ENCODE peak calls at places on chromosome 9, in eight cellular contexts. X, R, P, M, U, T, I and L are unnamed samples.

GRCh38 chr9:88949961-88950340 is 41.3 kb upstream of the S1PR3 start:
- DNase-seq in X (peak; percentile 33), R (peak; percentile 19), P (no peak), M (no peak), U (no peak), T (peak; percentile 56), I (no peak), L (no peak)

GRCh38 chr9:129156163-129156562 is 21.9 kb downstream of the IER5L start:
- DNase-seq in X (no peak), R (no peak), P (no peak), M (no peak), U (no peak), T (no peak), I (no peak), L (no peak)

GRCh38 chr9:106860731-106861584 is 2.0 kb upstream of the ZNF462 start:
- DNase-seq in X (peak; percentile 38), R (peak; percentile 55), P (no peak), M (no peak), U (no peak), T (peak; percentile 34), I (peak; percentile 7), L (no peak)

GRCh38 chr9:127707766-127708165 is 978 bp downstream of the CFAP157 start:
- DNase-seq in X (no peak), R (peak; percentile 49), P (no peak), M (no peak), U (no peak), T (no peak), I (no peak), L (no peak)

GRCh38 chr9:20417695-20418094 is 204.6 kb downstream of the MLLT3 start:
- DNase-seq in X (no peak), R (no peak), P (no peak), M (no peak), U (no peak), T (no peak), I (no peak), L (no peak)

GRCh38 chr9:77981332-77981731 is 50.3 kb downstream of the GNAQ start:
- DNase-seq in X (peak; percentile 61), R (no peak), P (no peak), M (no peak), U (peak; percentile 72), T (peak; percentile 53), I (peak; percentile 77), L (no peak)

GRCh38 chr9:105355810-105356209 is 92.0 kb upstream of the FSD1L start:
- DNase-seq in X (peak; percentile 47), R (no peak), P (no peak), M (no peak), U (no peak), T (peak; percentile 59), I (no peak), L (no peak)

GRCh38 chr9:75939712-75940111 is 49.2 kb downstream of the PCSK5 start:
- DNase-seq in X (no peak), R (no peak), P (no peak), M (no peak), U (no peak), T (no peak), I (no peak), L (no peak)

GRCh38 chr9:13082796-13083195 is 196.7 kb downstream of the MPDZ start:
- DNase-seq in X (no peak), R (peak; percentile 92), P (no peak), M (no peak), U (peak; percentile 20), T (no peak), I (peak; percentile 1), L (no peak)

GRCh38 chr9:19184144-19184917 is 46.2 kb upstream of the DENND4C start:
- DNase-seq in X (peak; percentile 90), R (peak; percentile 64), P (peak; percentile 80), M (peak; percentile 24), U (peak; percentile 82), T (peak; percentile 81), I (peak; percentile 58), L (no peak)

GRCh38 chr9:20373263-20373662 is 249.0 kb downstream of the MLLT3 start:
- DNase-seq in X (no peak), R (no peak), P (no peak), M (no peak), U (no peak), T (no peak), I (no peak), L (no peak)

GRCh38 chr9:93133641-93134017 is 422 bp downstream of the NINJ1 start:
- DNase-seq in X (peak; percentile 94), R (peak; percentile 42), P (peak; percentile 41), M (no peak), U (peak; percentile 74), T (peak; percentile 85), I (peak; percentile 58), L (peak; percentile 67)

GRCh38 chr9:93813687-93814560 is 141.2 kb downstream of the BARX1 start:
- DNase-seq in X (no peak), R (no peak), P (no peak), M (no peak), U (no peak), T (no peak), I (no peak), L (no peak)

GRCh38 chr9:2838984-2839367 is 4.9 kb downstream of the PUM3 start:
- DNase-seq in X (no peak), R (no peak), P (no peak), M (no peak), U (no peak), T (no peak), I (no peak), L (no peak)

GRCh38 chr9:134186471-134187109 is 22.2 kb upstream of the RNU6ATAC start:
- DNase-seq in X (no peak), R (no peak), P (no peak), M (no peak), U (no peak), T (no peak), I (no peak), L (no peak)
- TF ChIP-seq CTCF in X (no peak), R (no peak), P (no peak), M (no peak), U (no peak), T (no peak), I (no peak), L (no peak)

GRCh38 chr9:136881691-136882108 is 4.6 kb upstream of the TRAF2 start:
- DNase-seq in X (peak; percentile 44), R (no peak), P (no peak), M (no peak), U (no peak), T (no peak), I (peak; percentile 44), L (no peak)

GRCh38 chr9:136880651-136881050 is 5.7 kb upstream of the TRAF2 start:
- DNase-seq in X (no peak), R (no peak), P (no peak), M (no peak), U (no peak), T (no peak), I (no peak), L (no peak)

GRCh38 chr9:136886610-136887597 is 588 bp downstream of the TRAF2 start:
- DNase-seq in X (peak; percentile 16), R (no peak), P (peak; percentile 42), M (no peak), U (no peak), T (no peak), I (peak; percentile 46), L (peak; percentile 35)

GRCh38 chr9:136885950-136886578 is at the start of gene TRAF2:
- DNase-seq in X (peak; percentile 99), R (peak; percentile 97), P (peak; percentile 99), M (peak; percentile 85), U (peak; percentile 100), T (peak; percentile 99), I (peak; percentile 99), L (peak; percentile 98)

GRCh38 chr9:136882109-136882946 is 4.0 kb upstream of the TRAF2 start:
- DNase-seq in X (peak; percentile 87), R (peak; percentile 64), P (peak; percentile 51), M (no peak), U (peak; percentile 54), T (peak; percentile 67), I (peak; percentile 87), L (no peak)
- TF ChIP-seq CTCF in X (peak; percentile 8), R (no peak), P (no peak), M (no peak), U (no peak), T (no peak), I (peak; percentile 25), L (no peak)

DNA sequence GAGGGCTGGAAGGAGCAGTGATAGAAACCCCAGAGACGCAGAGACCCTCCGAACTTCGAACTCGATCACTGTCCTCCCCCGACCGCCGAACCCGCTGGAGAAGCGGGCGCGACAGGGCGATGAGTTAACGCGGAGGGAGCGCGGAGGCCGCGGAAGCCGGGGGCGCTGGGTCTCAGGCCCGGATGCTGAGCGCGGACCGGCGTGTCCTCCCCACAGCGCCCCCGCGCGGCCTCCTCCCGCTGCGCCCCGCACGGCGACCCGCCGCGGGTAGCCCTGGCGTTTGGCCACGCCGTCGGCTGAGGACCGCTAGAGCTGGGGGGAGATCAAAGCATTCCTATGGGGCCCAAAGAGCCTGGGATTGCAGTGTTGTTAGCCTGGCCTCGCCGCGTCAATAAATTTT is 7.7 kb upstream of the DMRT2 start:
- DNase-seq in X (no peak), R (no peak), P (no peak), M (no peak), U (no peak), T (no peak), I (no peak), L (peak; percentile 73)
- TF ChIP-seq CTCF in X (peak; percentile 24), R (no peak), P (no peak), M (peak; percentile 7), U (no peak), T (no peak), I (no peak), L (peak; percentile 76)

GRCh38 chr9:133924453-133924852 is 67.7 kb downstream of the VAV2 start:
- DNase-seq in X (no peak), R (no peak), P (no peak), M (no peak), U (no peak), T (no peak), I (no peak), L (no peak)
- TF ChIP-seq CTCF in X (no peak), R (no peak), P (no peak), M (no peak), U (no peak), T (no peak), I (no peak), L (no peak)

GRCh38 chr9:22111871-22112247 is 102.8 kb upstream of the CDKN2B start:
- DNase-seq in X (peak; percentile 84), R (peak; percentile 41), P (no peak), M (no peak), U (peak; percentile 70), T (peak; percentile 96), I (no peak), L (no peak)
- TF ChIP-seq CTCF in X (no peak), R (no peak), P (no peak), M (no peak), U (no peak), T (no peak), I (no peak), L (no peak)

DNA sequence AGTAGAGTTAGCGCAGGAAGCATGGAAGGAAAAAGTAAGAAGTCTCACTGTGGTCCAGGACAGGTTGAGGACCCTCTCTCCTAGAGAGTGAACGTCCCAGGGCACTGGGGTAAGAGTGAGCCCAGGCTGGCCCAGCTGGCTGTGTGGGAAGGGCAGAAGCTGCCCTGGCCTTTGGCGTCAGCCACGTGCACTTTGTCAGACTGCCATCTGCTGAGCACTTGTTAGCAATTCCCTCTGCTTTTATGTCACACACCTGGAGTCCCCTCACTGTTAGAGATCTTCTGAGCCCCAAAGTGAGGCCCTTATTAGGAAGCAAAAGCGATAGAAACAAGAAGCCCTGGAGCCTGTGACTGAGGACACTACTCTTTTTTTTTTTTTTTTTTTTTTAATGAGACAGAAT is 79.1 kb downstream of the UGCG start:
- DNase-seq in X (no peak), R (peak; percentile 21), P (peak; percentile 27), M (no peak), U (no peak), T (no peak), I (no peak), L (no peak)
- TF ChIP-seq CTCF in X (no peak), R (peak; percentile 21), P (peak; percentile 49), M (peak; percentile 33), U (peak; percentile 7), T (no peak), I (no peak), L (no peak)